ENCODE peak calls at places on chromosomes 4 and X, in seven cellular contexts. One of them, this sample, is unnamed.

GRCh38 chrX:13165266-13165665 is 120.8 kb upstream of the FAM9C start:
- DNase-seq in esophagus muscularis mucosa: no peak
- DNase-seq in endothelial cell of umbilical vein: no peak
- DNase-seq in suprapubic skin: no peak
- DNase-seq in GM23338: no peak
- DNase-seq in transverse colon: no peak
- DNase-seq in stomach: no peak
- DNase-seq in this sample: no peak

GRCh38 chr4:997375-998071 is 4.3 kb upstream of the SLC26A1 start:
- DNase-seq in esophagus muscularis mucosa: no peak
- DNase-seq in endothelial cell of umbilical vein: no peak
- DNase-seq in suprapubic skin: no peak
- DNase-seq in GM23338: peak; percentile 55
- DNase-seq in transverse colon: no peak
- DNase-seq in stomach: no peak
- DNase-seq in this sample: no peak

GRCh38 chr4:152556283-152556682 is 20.4 kb upstream of the FBXW7 start:
- DNase-seq in esophagus muscularis mucosa: no peak
- DNase-seq in endothelial cell of umbilical vein: no peak
- DNase-seq in suprapubic skin: no peak
- DNase-seq in GM23338: no peak
- DNase-seq in transverse colon: no peak
- DNase-seq in stomach: no peak
- DNase-seq in this sample: no peak

GRCh38 chr4:24736066-24736465 is 59.3 kb upstream of the SOD3 start:
- DNase-seq in esophagus muscularis mucosa: no peak
- DNase-seq in endothelial cell of umbilical vein: peak; percentile 40
- DNase-seq in suprapubic skin: no peak
- DNase-seq in GM23338: peak; percentile 69
- DNase-seq in transverse colon: peak; percentile 17
- DNase-seq in stomach: no peak
- DNase-seq in this sample: no peak

GRCh38 chrX:1903380-1903935 is 288.6 kb downstream of the ASMT start:
- DNase-seq in esophagus muscularis mucosa: no peak
- DNase-seq in endothelial cell of umbilical vein: no peak
- DNase-seq in suprapubic skin: no peak
- DNase-seq in GM23338: no peak
- DNase-seq in transverse colon: no peak
- DNase-seq in stomach: no peak
- DNase-seq in this sample: no peak

GRCh38 chrX:132171881-132172280 is 44.1 kb upstream of the FRMD7 start:
- DNase-seq in esophagus muscularis mucosa: no peak
- DNase-seq in endothelial cell of umbilical vein: no peak
- DNase-seq in suprapubic skin: no peak
- DNase-seq in GM23338: no peak
- DNase-seq in transverse colon: no peak
- DNase-seq in stomach: no peak
- DNase-seq in this sample: no peak

GRCh38 chr4:9592010-9592409 is 147.8 kb downstream of the DEFB131A start:
- DNase-seq in esophagus muscularis mucosa: no peak
- DNase-seq in endothelial cell of umbilical vein: no peak
- DNase-seq in suprapubic skin: no peak
- DNase-seq in GM23338: no peak
- DNase-seq in transverse colon: no peak
- DNase-seq in stomach: no peak
- DNase-seq in this sample: no peak

GRCh38 chr4:174037049-174037448 is 246.4 kb downstream of the FBXO8 start:
- DNase-seq in esophagus muscularis mucosa: no peak
- DNase-seq in endothelial cell of umbilical vein: no peak
- DNase-seq in suprapubic skin: peak; percentile 69
- DNase-seq in GM23338: no peak
- DNase-seq in transverse colon: no peak
- DNase-seq in stomach: no peak
- DNase-seq in this sample: no peak

GRCh38 chr4:177239878-177240277 is 69.8 kb upstream of the NEIL3 start:
- DNase-seq in esophagus muscularis mucosa: no peak
- DNase-seq in endothelial cell of umbilical vein: no peak
- DNase-seq in suprapubic skin: no peak
- DNase-seq in GM23338: no peak
- DNase-seq in transverse colon: no peak
- DNase-seq in stomach: no peak
- DNase-seq in this sample: no peak

GRCh38 chrX:29478336-29479069 is 736.9 kb upstream of the MAGEB2 start:
- DNase-seq in esophagus muscularis mucosa: no peak
- DNase-seq in endothelial cell of umbilical vein: peak; percentile 24
- DNase-seq in suprapubic skin: no peak
- DNase-seq in GM23338: peak; percentile 60
- DNase-seq in transverse colon: peak; percentile 16
- DNase-seq in stomach: peak; percentile 26
- DNase-seq in this sample: no peak

GRCh38 chr4:145815027-145815612 is 123.5 kb downstream of the ZNF827 start:
- DNase-seq in esophagus muscularis mucosa: no peak
- DNase-seq in endothelial cell of umbilical vein: no peak
- DNase-seq in suprapubic skin: no peak
- DNase-seq in GM23338: no peak
- DNase-seq in transverse colon: no peak
- DNase-seq in stomach: no peak
- DNase-seq in this sample: no peak

GRCh38 chr4:42369489-42369888 is 27.8 kb upstream of the SHISA3 start:
- DNase-seq in esophagus muscularis mucosa: no peak
- DNase-seq in endothelial cell of umbilical vein: no peak
- DNase-seq in suprapubic skin: no peak
- DNase-seq in GM23338: peak; percentile 21
- DNase-seq in transverse colon: no peak
- DNase-seq in stomach: no peak
- DNase-seq in this sample: no peak

GRCh38 chr4:118783887-118784286 is 52.0 kb downstream of the SEC24D start:
- DNase-seq in esophagus muscularis mucosa: no peak
- DNase-seq in endothelial cell of umbilical vein: no peak
- DNase-seq in suprapubic skin: no peak
- DNase-seq in GM23338: no peak
- DNase-seq in transverse colon: no peak
- DNase-seq in stomach: no peak
- DNase-seq in this sample: no peak

GRCh38 chr4:67084801-67085200 is 460.5 kb downstream of the CENPC start:
- DNase-seq in esophagus muscularis mucosa: no peak
- DNase-seq in endothelial cell of umbilical vein: no peak
- DNase-seq in suprapubic skin: no peak
- DNase-seq in GM23338: no peak
- DNase-seq in transverse colon: no peak
- DNase-seq in stomach: no peak
- DNase-seq in this sample: no peak

GRCh38 chr4:164948943-164949342 is 28.5 kb downstream of the TRIM61 start:
- DNase-seq in esophagus muscularis mucosa: no peak
- DNase-seq in endothelial cell of umbilical vein: no peak
- DNase-seq in suprapubic skin: no peak
- DNase-seq in GM23338: no peak
- DNase-seq in transverse colon: no peak
- DNase-seq in stomach: no peak
- DNase-seq in this sample: no peak

GRCh38 chr4:105306158-105306781 is 159.6 kb downstream of the TET2 start:
- DNase-seq in esophagus muscularis mucosa: no peak
- DNase-seq in endothelial cell of umbilical vein: no peak
- DNase-seq in suprapubic skin: no peak
- DNase-seq in GM23338: no peak
- DNase-seq in transverse colon: no peak
- DNase-seq in stomach: no peak
- DNase-seq in this sample: no peak

GRCh38 chr4:87005690-87006461 is 71.1 kb downstream of the AFF1 start:
- DNase-seq in esophagus muscularis mucosa: no peak
- DNase-seq in endothelial cell of umbilical vein: peak; percentile 44
- DNase-seq in suprapubic skin: no peak
- DNase-seq in GM23338: peak; percentile 51
- DNase-seq in transverse colon: peak; percentile 34
- DNase-seq in stomach: no peak
- DNase-seq in this sample: no peak

GRCh38 chr4:2172627-2173231 is 69.2 kb downstream of the HAUS3 start:
- DNase-seq in esophagus muscularis mucosa: no peak
- DNase-seq in endothelial cell of umbilical vein: no peak
- DNase-seq in suprapubic skin: no peak
- DNase-seq in GM23338: no peak
- DNase-seq in transverse colon: no peak
- DNase-seq in stomach: no peak
- DNase-seq in this sample: no peak

GRCh38 chr4:71184195-71184781 is 154.5 kb upstream of the SLC4A4 start:
- DNase-seq in esophagus muscularis mucosa: no peak
- DNase-seq in endothelial cell of umbilical vein: peak; percentile 37
- DNase-seq in suprapubic skin: no peak
- DNase-seq in GM23338: peak; percentile 84
- DNase-seq in transverse colon: peak; percentile 68
- DNase-seq in stomach: peak; percentile 65
- DNase-seq in this sample: no peak

GRCh38 chrX:22689290-22689689 is 310.5 kb upstream of the DDX53 start:
- DNase-seq in esophagus muscularis mucosa: no peak
- DNase-seq in endothelial cell of umbilical vein: no peak
- DNase-seq in suprapubic skin: no peak
- DNase-seq in GM23338: peak; percentile 56
- DNase-seq in transverse colon: no peak
- DNase-seq in stomach: no peak
- DNase-seq in this sample: no peak

GRCh38 chr4:20662851-20663250 is 37.4 kb upstream of the PACRGL start:
- DNase-seq in esophagus muscularis mucosa: no peak
- DNase-seq in endothelial cell of umbilical vein: peak; percentile 84
- DNase-seq in suprapubic skin: no peak
- DNase-seq in GM23338: no peak
- DNase-seq in transverse colon: no peak
- DNase-seq in stomach: no peak
- DNase-seq in this sample: no peak

GRCh38 chr4:185657699-185658098 is 122.4 kb upstream of the PDLIM3 start:
- DNase-seq in esophagus muscularis mucosa: no peak
- DNase-seq in endothelial cell of umbilical vein: peak; percentile 9
- DNase-seq in suprapubic skin: no peak
- DNase-seq in GM23338: no peak
- DNase-seq in transverse colon: no peak
- DNase-seq in stomach: no peak
- DNase-seq in this sample: no peak

GRCh38 chr4:185654311-185654710 is 119.0 kb upstream of the PDLIM3 start:
- DNase-seq in esophagus muscularis mucosa: no peak
- DNase-seq in endothelial cell of umbilical vein: no peak
- DNase-seq in suprapubic skin: no peak
- DNase-seq in GM23338: no peak
- DNase-seq in transverse colon: no peak
- DNase-seq in stomach: no peak
- DNase-seq in this sample: no peak

GRCh38 chr4:185656467-185656890 is 121.2 kb upstream of the PDLIM3 start:
- DNase-seq in esophagus muscularis mucosa: no peak
- DNase-seq in endothelial cell of umbilical vein: peak; percentile 61
- DNase-seq in suprapubic skin: no peak
- DNase-seq in GM23338: peak; percentile 67
- DNase-seq in transverse colon: peak; percentile 25
- DNase-seq in stomach: peak; percentile 60
- DNase-seq in this sample: no peak

GRCh38 chr4:185654965-185655554 is 119.8 kb upstream of the PDLIM3 start:
- DNase-seq in esophagus muscularis mucosa: no peak
- DNase-seq in endothelial cell of umbilical vein: no peak
- DNase-seq in suprapubic skin: no peak
- DNase-seq in GM23338: no peak
- DNase-seq in transverse colon: no peak
- DNase-seq in stomach: no peak
- DNase-seq in this sample: no peak

GRCh38 chr4:185657191-185657590 is 121.9 kb upstream of the PDLIM3 start:
- DNase-seq in esophagus muscularis mucosa: no peak
- DNase-seq in endothelial cell of umbilical vein: no peak
- DNase-seq in suprapubic skin: no peak
- DNase-seq in GM23338: no peak
- DNase-seq in transverse colon: no peak
- DNase-seq in stomach: no peak
- DNase-seq in this sample: no peak
- TF ChIP-seq POLR2AphosphoS5 in esophagus muscularis mucosa: peak; percentile 45
- TF ChIP-seq POLR2AphosphoS5 in endothelial cell of umbilical vein: no peak
- TF ChIP-seq POLR2AphosphoS5 in suprapubic skin: no peak
- TF ChIP-seq POLR2AphosphoS5 in GM23338: no peak
- TF ChIP-seq POLR2AphosphoS5 in transverse colon: peak; percentile 6
- TF ChIP-seq POLR2AphosphoS5 in stomach: no peak
- TF ChIP-seq POLR2AphosphoS5 in this sample: no peak

DNA sequence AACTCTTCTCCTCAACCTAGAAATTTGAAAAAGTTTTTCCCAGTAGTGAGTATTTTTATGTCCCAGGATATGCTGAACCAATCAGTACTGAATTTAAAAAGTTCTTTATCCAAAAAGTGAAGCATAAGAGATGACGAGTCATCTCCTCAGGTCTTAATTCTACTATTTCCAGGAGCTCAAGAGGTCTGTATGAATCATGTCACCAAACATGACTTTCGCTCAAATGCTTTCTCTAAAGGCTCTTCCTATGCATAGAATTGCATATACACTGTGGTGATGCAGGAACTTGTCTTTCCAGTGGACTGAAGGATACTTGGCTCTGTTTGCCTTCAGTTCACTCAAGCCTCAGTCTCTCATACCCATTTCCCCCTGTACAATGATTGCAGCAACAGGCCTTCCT is 36.1 kb downstream of the ZNF41 start:
- DNase-seq in esophagus muscularis mucosa: no peak
- DNase-seq in endothelial cell of umbilical vein: no peak
- DNase-seq in suprapubic skin: no peak
- DNase-seq in GM23338: no peak
- DNase-seq in transverse colon: no peak
- DNase-seq in stomach: no peak
- DNase-seq in this sample: no peak
- H3K4me3 ChIP-seq in esophagus muscularis mucosa: no peak overlapping the region
- H3K4me3 ChIP-seq in endothelial cell of umbilical vein: no peak overlapping the region
- H3K4me3 ChIP-seq in suprapubic skin: no peak overlapping the region
- H3K4me3 ChIP-seq in GM23338: no peak overlapping the region
- H3K4me3 ChIP-seq in transverse colon: no peak overlapping the region
- H3K4me3 ChIP-seq in stomach: no peak overlapping the region
- H3K4me3 ChIP-seq in this sample: no peak overlapping the region

GRCh38 chr4:38665846-38666490 is 2.0 kb downstream of the KLF3 start:
- DNase-seq in esophagus muscularis mucosa: no peak
- DNase-seq in endothelial cell of umbilical vein: peak; percentile 54
- DNase-seq in suprapubic skin: no peak
- DNase-seq in GM23338: no peak
- DNase-seq in transverse colon: no peak
- DNase-seq in stomach: no peak
- DNase-seq in this sample: no peak
- TF ChIP-seq POLR2AphosphoS5 in esophagus muscularis mucosa: no peak
- TF ChIP-seq POLR2AphosphoS5 in endothelial cell of umbilical vein: no peak
- TF ChIP-seq POLR2AphosphoS5 in suprapubic skin: no peak
- TF ChIP-seq POLR2AphosphoS5 in GM23338: no peak
- TF ChIP-seq POLR2AphosphoS5 in transverse colon: no peak
- TF ChIP-seq POLR2AphosphoS5 in stomach: no peak
- TF ChIP-seq POLR2AphosphoS5 in this sample: no peak

DNA sequence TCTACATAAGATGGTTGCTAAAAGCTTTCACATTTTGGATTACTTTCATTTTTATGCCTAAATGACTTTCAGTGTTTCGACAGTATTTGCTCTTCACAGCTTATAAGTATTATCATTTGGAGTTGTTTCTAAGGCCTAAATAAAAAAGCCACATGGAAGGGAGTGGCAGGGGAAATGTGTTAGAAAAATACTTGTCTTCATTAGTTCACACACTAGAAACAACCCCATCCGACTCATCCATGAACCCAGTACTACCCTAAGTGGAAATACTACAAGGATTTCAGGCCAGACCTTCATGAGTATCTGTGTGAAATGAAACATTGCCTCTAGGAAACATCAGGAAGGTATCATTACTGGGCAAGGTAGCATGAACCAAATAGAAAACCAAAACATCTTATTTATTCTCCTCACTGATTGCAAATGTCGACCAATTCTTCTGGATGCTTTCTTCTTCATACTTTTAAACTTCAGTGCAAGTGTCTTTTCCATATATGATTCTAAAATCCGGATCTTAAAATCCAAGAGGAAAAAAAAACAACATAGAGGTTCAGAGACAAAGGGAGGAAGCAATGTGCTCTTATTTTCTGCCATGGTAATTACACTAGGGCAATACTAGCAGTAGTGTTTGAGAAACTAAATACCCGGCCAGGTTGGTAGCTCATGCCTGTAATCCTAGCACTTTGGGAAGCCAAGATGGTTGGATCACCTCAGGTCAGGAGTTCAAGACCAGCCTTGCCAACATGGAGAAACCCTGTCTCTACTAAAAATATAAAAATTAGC is 349.4 kb downstream of the ARHGAP24 start:
- DNase-seq in esophagus muscularis mucosa: no peak
- DNase-seq in endothelial cell of umbilical vein: peak; percentile 68
- DNase-seq in suprapubic skin: no peak
- DNase-seq in GM23338: no peak
- DNase-seq in transverse colon: no peak
- DNase-seq in stomach: no peak
- DNase-seq in this sample: no peak
- H3K4me3 ChIP-seq in esophagus muscularis mucosa: peak overlapping the region; percentile 13
- H3K4me3 ChIP-seq in endothelial cell of umbilical vein: no peak overlapping the region
- H3K4me3 ChIP-seq in suprapubic skin: no peak overlapping the region
- H3K4me3 ChIP-seq in GM23338: no peak overlapping the region
- H3K4me3 ChIP-seq in transverse colon: no peak overlapping the region
- H3K4me3 ChIP-seq in stomach: no peak overlapping the region
- H3K4me3 ChIP-seq in this sample: no peak overlapping the region